ENCODE peak calls at places on chromosomes 1 and 21, in four cellular contexts. D is mesendoderm, X is SK-N-SH, S is endothelial cell of umbilical vein. A is an unnamed sample. For H3K36me3, the result is how much of the 10 kb centered on the place peaks cover.

GRCh38 chr1:111779546-111779945 is 23.8 kb downstream of the DDX20 start:
- DNase-seq in D (no peak), S (no peak), X (no peak), A (no peak)

GRCh38 chr1:19923137-19923952 is at the start of gene PLA2G2E:
- DNase-seq in X (no peak), D (no peak), S (no peak), A (no peak)

GRCh38 chr1:225941220-225941948 is at the start of gene LEFTY2:
- DNase-seq in S (no peak), X (peak), D (no peak), A (no peak)

GRCh38 chr1:101027194-101027772 is 1.7 kb upstream of the DPH5 start:
- DNase-seq in S (no peak), X (no peak), D (peak), A (no peak)

GRCh38 chr1:241156231-241156965 is 200.6 kb downstream of the RGS7 start:
- DNase-seq in D (peak), X (no peak), S (peak), A (no peak)

GRCh38 chr1:85411567-85412312 is 53.2 kb downstream of the DDAH1 start:
- DNase-seq in X (no peak), S (no peak), D (peak), A (no peak)

GRCh38 chr21:33451634-33452071 is 28.1 kb downstream of the TMEM50B start:
- DNase-seq in D (no peak), S (no peak), X (no peak), A (no peak)

GRCh38 chr1:59025201-59025600 is 241.4 kb upstream of the JUN start:
- DNase-seq in S (peak), D (no peak), X (no peak), A (no peak)

GRCh38 chr1:2236695-2237677 is 8.9 kb downstream of the SKI start:
- DNase-seq in D (no peak), S (no peak), X (no peak), A (no peak)

GRCh38 chr1:105343317-105343716 is 1593.6 kb downstream of the AMY1C start:
- DNase-seq in D (no peak), S (no peak), X (no peak), A (no peak)

GRCh38 chr1:56456426-56457101 is 122.8 kb downstream of the PLPP3 start:
- DNase-seq in D (peak), S (peak), X (no peak), A (no peak)

GRCh38 chr21:46189213-46189958 is 5.1 kb upstream of the SPATC1L start:
- DNase-seq in X (peak), D (no peak), S (peak), A (no peak)

GRCh38 chr1:226804907-226805759 is 65.3 kb upstream of the PSEN2 start:
- DNase-seq in S (no peak), D (no peak), X (peak), A (no peak)

GRCh38 chr1:6024376-6024775 is 21.3 kb upstream of the KCNAB2 start:
- DNase-seq in S (no peak), D (no peak), X (no peak), A (no peak)

GRCh38 chr1:65079941-65080340 is 68.1 kb upstream of the AK4 start:
- DNase-seq in X (no peak), S (no peak), D (no peak), A (no peak)

GRCh38 chr21:43306911-43307676 is 119.8 kb downstream of the SIK1 start:
- DNase-seq in S (no peak), X (peak), D (no peak), A (peak)

GRCh38 chr1:241677171-241677570 is 25.1 kb downstream of the WDR64 start:
- DNase-seq in D (no peak), X (no peak), S (no peak), A (no peak)

GRCh38 chr1:233652536-233652935 is 38.6 kb downstream of the KCNK1 start:
- DNase-seq in D (peak), S (no peak), X (no peak), A (no peak)

GRCh38 chr1:60757485-60757884 is 324.9 kb upstream of the NFIA start:
- DNase-seq in D (no peak), X (no peak), S (no peak), A (no peak)

GRCh38 chr1:22414244-22414751 is 37.4 kb upstream of the ZBTB40 start:
- DNase-seq in S (no peak), D (no peak), X (no peak), A (no peak)

GRCh38 chr1:207825719-207826556 is 74.1 kb downstream of the CD46 start:
- DNase-seq in X (no peak), S (peak), D (no peak), A (peak)

GRCh38 chr1:234488054-234488953 is 9.3 kb upstream of the TARBP1 start:
- DNase-seq in X (no peak), D (no peak), S (no peak), A (no peak)

GRCh38 chr1:28280961-28281360 is 21.6 kb downstream of the SESN2 start:
- DNase-seq in S (no peak), D (no peak), X (no peak), A (no peak)
- H3K36me3 ChIP-seq in S (under half), D (under half), X (under half), A (half or more)

GRCh38 chr1:55150880-55151582 is 64.1 kb downstream of the USP24 start:
- DNase-seq in D (no peak), X (no peak), S (no peak), A (no peak)
- H3K36me3 ChIP-seq in D (under half), X (half or more), S (under half), A (under half)

GRCh38 chr1:199009447-199009846 is 370.6 kb downstream of the PTPRC start:
- DNase-seq in D (no peak), X (no peak), S (no peak), A (no peak)
- H3K36me3 ChIP-seq in D (under half), X (under half), S (under half), A (under half)

GRCh38 chr1:154593390-154593789 is 14.6 kb downstream of the ADAR start:
- DNase-seq in S (no peak), X (no peak), D (no peak), A (no peak)
- H3K36me3 ChIP-seq in S (under half), X (half or more), D (under half), A (under half)

DNA sequence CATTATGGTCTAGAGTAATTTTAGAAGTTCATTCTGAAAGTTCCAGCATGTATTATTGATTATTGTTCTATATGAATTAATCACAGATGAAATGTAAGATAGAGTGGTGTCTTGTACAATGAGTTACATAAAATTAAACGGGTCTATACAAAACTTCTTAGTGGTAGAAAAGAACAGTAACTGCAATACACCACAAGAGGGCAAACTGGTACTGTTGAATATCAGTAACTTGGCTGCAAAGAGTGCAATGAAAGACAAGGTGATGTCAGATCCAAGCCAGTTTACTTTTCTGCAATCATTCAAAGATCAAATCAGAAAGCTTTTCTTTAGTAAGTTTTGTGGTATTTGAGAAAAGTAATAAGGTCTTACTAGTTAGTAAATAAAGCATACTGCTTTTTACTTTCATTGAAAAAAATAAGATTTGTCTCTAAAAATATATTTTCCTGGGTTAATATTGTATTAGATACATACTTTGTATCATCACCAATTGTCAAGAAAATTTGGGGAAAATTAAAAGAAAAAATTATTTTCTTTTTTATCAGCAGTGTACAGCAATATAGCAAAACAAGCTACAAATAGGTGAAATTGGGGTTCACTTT is 66.4 kb upstream of the BTG3 start:
- DNase-seq in D (peak), X (peak), S (peak), A (no peak)
- H3K36me3 ChIP-seq in D (under half), X (under half), S (under half), A (under half)

DNA sequence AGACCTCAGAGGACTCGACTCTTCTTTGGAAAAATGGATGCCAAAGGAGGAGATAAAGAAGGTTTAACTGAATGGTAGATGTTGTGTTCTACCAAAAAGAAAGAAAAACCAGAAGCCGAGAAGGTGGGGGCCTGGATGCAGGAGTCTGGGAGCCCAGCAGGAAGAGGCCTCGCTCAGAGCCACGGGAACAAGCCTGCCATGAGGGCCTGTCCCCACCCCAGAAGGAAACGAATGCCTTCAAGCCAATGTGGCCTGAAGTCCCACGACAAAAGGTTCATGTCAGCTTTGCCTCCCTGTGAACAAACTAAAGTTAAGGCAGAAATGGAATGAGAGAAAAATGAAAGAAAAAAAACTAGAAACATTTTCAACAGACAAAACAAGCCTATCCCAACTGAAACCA is 35.0 kb downstream of the SLC45A1 start:
- DNase-seq in S (no peak), D (no peak), X (no peak), A (no peak)
- H3K36me3 ChIP-seq in S (under half), D (under half), X (under half), A (under half)

A was measured in psoas muscle.